ENCODE peak calls at places on chromosomes 16 and 17, in five cellular contexts. One of them, this sample, is unnamed.

GRCh38 chr17:42803074-42803883 is 4.6 kb downstream of the CNTD1 start:
- DNase-seq in COLO829: no peak
- DNase-seq in T-helper 1 cell: no peak
- DNase-seq in H7: no peak
- DNase-seq in NCI-H2081: no peak
- DNase-seq in this sample: no peak

GRCh38 chr17:38885044-38885727 is 15.3 kb downstream of the LASP1 start:
- DNase-seq in NCI-H2081: no peak
- DNase-seq in H7: no peak
- DNase-seq in COLO829: no peak
- DNase-seq in T-helper 1 cell: no peak
- DNase-seq in this sample: no peak

GRCh38 chr16:10601444-10602401 is 21.3 kb upstream of the EMP2 start:
- DNase-seq in T-helper 1 cell: no peak
- DNase-seq in H7: no peak
- DNase-seq in NCI-H2081: no peak
- DNase-seq in COLO829: no peak
- DNase-seq in this sample: no peak

GRCh38 chr17:1916963-1917715 is 87.3 kb downstream of the RPA1 start:
- DNase-seq in NCI-H2081: no peak
- DNase-seq in COLO829: no peak
- DNase-seq in T-helper 1 cell: no peak
- DNase-seq in H7: no peak
- DNase-seq in this sample: no peak

GRCh38 chr17:66713533-66714042 is 121.3 kb upstream of the CACNG5 start:
- DNase-seq in T-helper 1 cell: no peak
- DNase-seq in NCI-H2081: no peak
- DNase-seq in H7: no peak
- DNase-seq in COLO829: no peak
- DNase-seq in this sample: no peak

GRCh38 chr17:17787568-17787967 is 49.2 kb downstream of the SREBF1 start:
- DNase-seq in COLO829: no peak
- DNase-seq in NCI-H2081: no peak
- DNase-seq in T-helper 1 cell: no peak
- DNase-seq in H7: no peak
- DNase-seq in this sample: no peak

GRCh38 chr17:41230094-41230493 is 2.2 kb upstream of the KRTAP9-3 start:
- DNase-seq in T-helper 1 cell: no peak
- DNase-seq in COLO829: no peak
- DNase-seq in NCI-H2081: no peak
- DNase-seq in H7: no peak
- DNase-seq in this sample: no peak

GRCh38 chr16:66927012-66927436 is 1.7 kb upstream of the RRAD start:
- DNase-seq in T-helper 1 cell: no peak
- DNase-seq in COLO829: no peak
- DNase-seq in H7: peak; percentile 65
- DNase-seq in NCI-H2081: no peak
- DNase-seq in this sample: peak; percentile 60

GRCh38 chr16:15830832-15831451 is 25.9 kb downstream of the MYH11 start:
- DNase-seq in COLO829: no peak
- DNase-seq in T-helper 1 cell: no peak
- DNase-seq in NCI-H2081: no peak
- DNase-seq in H7: no peak
- DNase-seq in this sample: no peak

GRCh38 chr17:14737984-14738651 is 437.2 kb downstream of the HS3ST3B1 start:
- DNase-seq in NCI-H2081: no peak
- DNase-seq in COLO829: peak; percentile 40
- DNase-seq in T-helper 1 cell: no peak
- DNase-seq in H7: peak; percentile 60
- DNase-seq in this sample: peak; percentile 89

GRCh38 chr17:80452173-80452915 is 24.1 kb downstream of the NPTX1 start:
- DNase-seq in H7: no peak
- DNase-seq in T-helper 1 cell: no peak
- DNase-seq in NCI-H2081: no peak
- DNase-seq in COLO829: no peak
- DNase-seq in this sample: no peak

GRCh38 chr17:2398655-2399571 is 1.9 kb downstream of the MNT start:
- DNase-seq in T-helper 1 cell: peak; percentile 39
- DNase-seq in NCI-H2081: peak; percentile 61
- DNase-seq in H7: peak; percentile 89
- DNase-seq in COLO829: no peak
- DNase-seq in this sample: no peak

GRCh38 chr17:40801157-40801556 is 1.4 kb upstream of the KRT28 start:
- DNase-seq in NCI-H2081: no peak
- DNase-seq in T-helper 1 cell: no peak
- DNase-seq in COLO829: no peak
- DNase-seq in H7: no peak
- DNase-seq in this sample: no peak

GRCh38 chr17:36931697-36932382 is 5.4 kb upstream of the LHX1 start:
- DNase-seq in H7: peak; percentile 57
- DNase-seq in COLO829: no peak
- DNase-seq in T-helper 1 cell: no peak
- DNase-seq in NCI-H2081: no peak
- DNase-seq in this sample: no peak

GRCh38 chr17:19762515-19762961 is 14.4 kb upstream of the ALDH3A1 start:
- DNase-seq in NCI-H2081: no peak
- DNase-seq in COLO829: peak; percentile 46
- DNase-seq in T-helper 1 cell: peak; percentile 51
- DNase-seq in H7: peak; percentile 93
- DNase-seq in this sample: peak; percentile 35

GRCh38 chr16:27600386-27600785 is 50.4 kb downstream of the KATNIP start:
- DNase-seq in COLO829: no peak
- DNase-seq in H7: peak; percentile 63
- DNase-seq in T-helper 1 cell: no peak
- DNase-seq in NCI-H2081: no peak
- DNase-seq in this sample: no peak

GRCh38 chr17:40076595-40076994 is 13.8 kb downstream of the THRA start:
- DNase-seq in COLO829: no peak
- DNase-seq in T-helper 1 cell: no peak
- DNase-seq in NCI-H2081: no peak
- DNase-seq in H7: no peak
- DNase-seq in this sample: no peak

GRCh38 chr17:43367588-43368242 is 31.1 kb upstream of the ARL4D start:
- DNase-seq in H7: peak; percentile 66
- DNase-seq in NCI-H2081: peak; percentile 90
- DNase-seq in T-helper 1 cell: no peak
- DNase-seq in COLO829: peak; percentile 85
- DNase-seq in this sample: peak; percentile 81

GRCh38 chr16:1941924-1942809 is 832 bp downstream of the MSRB1 start:
- DNase-seq in COLO829: no peak
- DNase-seq in T-helper 1 cell: no peak
- DNase-seq in NCI-H2081: no peak
- DNase-seq in H7: peak; percentile 73
- DNase-seq in this sample: no peak

GRCh38 chr17:65078441-65079160 is 22.1 kb upstream of the GNA13 start:
- DNase-seq in COLO829: peak; percentile 42
- DNase-seq in H7: no peak
- DNase-seq in T-helper 1 cell: no peak
- DNase-seq in NCI-H2081: no peak
- DNase-seq in this sample: no peak

GRCh38 chr17:3911271-3912053 is 4.8 kb downstream of the P2RX1 start:
- DNase-seq in H7: peak; percentile 72
- DNase-seq in COLO829: no peak
- DNase-seq in T-helper 1 cell: peak; percentile 71
- DNase-seq in NCI-H2081: no peak
- DNase-seq in this sample: no peak

GRCh38 chr16:87076950-87077749 is 240.0 kb downstream of the C16orf95 start:
- DNase-seq in COLO829: peak; percentile 8
- DNase-seq in NCI-H2081: no peak
- DNase-seq in H7: peak; percentile 88
- DNase-seq in T-helper 1 cell: no peak
- DNase-seq in this sample: no peak